ENCODE peak calls at places on chromosomes 11 and 22, in ten cellular contexts. N is midbrain, C is left lung, G is HS-5, Z is AML-193, J is prostate gland, T is NCI-H2171, H is mesenchymal stem cell, A is iPS DF 6.9, M is mesenteric fat pad. P is an unnamed sample.

GRCh38 chr22:20571531-20572007 is 64.2 kb downstream of the MED15 start:
- DNase-seq in T (no peak), H (peak; percentile 38), M (no peak), Z (peak; percentile 11), C (no peak), A (no peak), G (no peak), J (no peak), N (no peak), P (no peak)

GRCh38 chr11:101860694-101861371 is 54.0 kb upstream of the CEP126 start:
- DNase-seq in J (peak; percentile 27), H (peak; percentile 64), G (peak; percentile 76), A (peak; percentile 22), Z (peak; percentile 24), N (peak; percentile 38), M (no peak), T (peak; percentile 20), C (no peak), P (no peak)

GRCh38 chr11:69445131-69445470 is 36.4 kb upstream of the LINC01488 start:
- DNase-seq in G (no peak), H (no peak), C (no peak), Z (no peak), N (no peak), A (no peak), J (no peak), T (no peak), M (no peak), P (no peak)

GRCh38 chr22:23402275-23403151 is 177.6 kb downstream of the IGLL1 start:
- DNase-seq in Z (peak; percentile 23), M (peak; percentile 90), N (peak; percentile 57), C (peak; percentile 88), A (no peak), H (peak; percentile 52), T (peak; percentile 74), G (no peak), J (peak; percentile 87), P (no peak)

GRCh38 chr11:47971501-47971900 is 8.9 kb upstream of the PTPRJ start:
- DNase-seq in A (no peak), Z (no peak), H (no peak), C (no peak), N (no peak), M (no peak), J (no peak), T (no peak), G (no peak), P (no peak)

GRCh38 chr11:2466869-2467694 is 22.3 kb downstream of the KCNQ1 start:
- DNase-seq in H (no peak), N (peak; percentile 15), C (peak; percentile 63), M (peak; percentile 87), Z (peak; percentile 29), G (no peak), A (no peak), J (no peak), T (no peak), P (peak; percentile 11)

GRCh38 chr11:118699508-118700220 is 20.2 kb upstream of the TREH start:
- DNase-seq in N (no peak), A (no peak), C (no peak), H (no peak), T (no peak), J (no peak), G (no peak), Z (no peak), M (peak; percentile 73), P (no peak)

GRCh38 chr11:121352301-121352891 is 59.8 kb downstream of the SC5D start:
- DNase-seq in G (no peak), T (no peak), H (no peak), M (no peak), N (peak; percentile 79), A (no peak), C (no peak), Z (no peak), J (peak; percentile 14), P (no peak)

GRCh38 chr11:130178441-130178971 is 18.9 kb downstream of the ST14 start:
- DNase-seq in H (no peak), N (no peak), G (no peak), M (no peak), C (no peak), A (no peak), J (no peak), Z (no peak), T (no peak), P (no peak)

GRCh38 chr11:94494200-94494545 is 389 bp downstream of the ANKRD49 start:
- DNase-seq in Z (no peak), H (no peak), N (no peak), T (no peak), G (no peak), M (no peak), A (no peak), J (no peak), C (no peak), P (peak; percentile 81)

GRCh38 chr11:45885274-45885920 is at the start of gene MAPK8IP1:
- DNase-seq in Z (peak; percentile 22), J (peak; percentile 34), A (no peak), G (no peak), C (peak; percentile 86), H (peak; percentile 35), T (peak; percentile 78), M (no peak), N (peak; percentile 39), P (no peak)

GRCh38 chr11:84720706-84721402 is 906.3 kb downstream of the DLG2 start:
- DNase-seq in H (no peak), M (no peak), J (no peak), N (peak; percentile 7), Z (no peak), G (no peak), A (no peak), C (peak; percentile 77), T (no peak), P (no peak)

GRCh38 chr11:12280199-12280837 is 97.1 kb upstream of the PARVA start:
- DNase-seq in G (no peak), C (no peak), N (no peak), H (no peak), T (no peak), A (no peak), J (no peak), Z (no peak), M (no peak), P (no peak)

GRCh38 chr11:93054881-93055280 is 85.4 kb downstream of the MTNR1B start:
- DNase-seq in G (peak; percentile 97), M (no peak), J (no peak), C (no peak), H (peak; percentile 93), T (no peak), Z (no peak), N (no peak), A (no peak), P (no peak)